ENCODE peak calls at places on chromosomes 11 and 22, in seven cellular contexts. One of them, this sample, is unnamed.

GRCh38 chr11:86515297-86516094 is 140.8 kb downstream of the CCDC81 start:
- DNase-seq in SJSA1: peak
- DNase-seq in dorsolateral prefrontal cortex: no peak
- DNase-seq in HuH-7: no peak
- DNase-seq in effector CD4-positive, alpha-beta T cell: no peak
- DNase-seq in left lung: no peak
- DNase-seq in prostate gland: no peak
- DNase-seq in this sample: peak

GRCh38 chr11:120605469-120605868 is 93.9 kb downstream of the GRIK4 start:
- DNase-seq in SJSA1: no peak
- DNase-seq in dorsolateral prefrontal cortex: no peak
- DNase-seq in HuH-7: no peak
- DNase-seq in effector CD4-positive, alpha-beta T cell: no peak
- DNase-seq in left lung: no peak
- DNase-seq in prostate gland: no peak
- DNase-seq in this sample: no peak

GRCh38 chr11:13434247-13435205 is 28.5 kb downstream of the BTBD10 start:
- DNase-seq in SJSA1: no peak
- DNase-seq in dorsolateral prefrontal cortex: no peak
- DNase-seq in HuH-7: no peak
- DNase-seq in effector CD4-positive, alpha-beta T cell: no peak
- DNase-seq in left lung: no peak
- DNase-seq in prostate gland: no peak
- DNase-seq in this sample: no peak

GRCh38 chr11:131666006-131666405 is 295.6 kb downstream of the NTM start:
- DNase-seq in SJSA1: no peak
- DNase-seq in dorsolateral prefrontal cortex: no peak
- DNase-seq in HuH-7: no peak
- DNase-seq in effector CD4-positive, alpha-beta T cell: no peak
- DNase-seq in left lung: no peak
- DNase-seq in prostate gland: no peak
- DNase-seq in this sample: peak

GRCh38 chr11:94946812-94947211 is 26.5 kb downstream of the CWC15 start:
- DNase-seq in SJSA1: no peak
- DNase-seq in dorsolateral prefrontal cortex: no peak
- DNase-seq in HuH-7: no peak
- DNase-seq in effector CD4-positive, alpha-beta T cell: no peak
- DNase-seq in left lung: no peak
- DNase-seq in prostate gland: no peak
- DNase-seq in this sample: no peak

GRCh38 chr11:44178381-44178780 is 82.9 kb downstream of the EXT2 start:
- DNase-seq in SJSA1: peak
- DNase-seq in dorsolateral prefrontal cortex: no peak
- DNase-seq in HuH-7: no peak
- DNase-seq in effector CD4-positive, alpha-beta T cell: no peak
- DNase-seq in left lung: no peak
- DNase-seq in prostate gland: no peak
- DNase-seq in this sample: peak

GRCh38 chr11:27912916-27913315 is 195.0 kb downstream of the KIF18A start:
- DNase-seq in SJSA1: no peak
- DNase-seq in dorsolateral prefrontal cortex: no peak
- DNase-seq in HuH-7: no peak
- DNase-seq in effector CD4-positive, alpha-beta T cell: no peak
- DNase-seq in left lung: no peak
- DNase-seq in prostate gland: no peak
- DNase-seq in this sample: no peak

GRCh38 chr11:72190581-72191205 is 1.2 kb upstream of the FOLR1 start:
- DNase-seq in SJSA1: no peak
- DNase-seq in dorsolateral prefrontal cortex: no peak
- DNase-seq in HuH-7: no peak
- DNase-seq in effector CD4-positive, alpha-beta T cell: no peak
- DNase-seq in left lung: no peak
- DNase-seq in prostate gland: no peak
- DNase-seq in this sample: peak

GRCh38 chr11:59756845-59757244 is 1.7 kb downstream of the STX3 start:
- DNase-seq in SJSA1: no peak
- DNase-seq in dorsolateral prefrontal cortex: no peak
- DNase-seq in HuH-7: peak
- DNase-seq in effector CD4-positive, alpha-beta T cell: no peak
- DNase-seq in left lung: no peak
- DNase-seq in prostate gland: peak
- DNase-seq in this sample: no peak

GRCh38 chr11:45042560-45042959 is 91.9 kb upstream of the TP53I11 start:
- DNase-seq in SJSA1: no peak
- DNase-seq in dorsolateral prefrontal cortex: peak
- DNase-seq in HuH-7: no peak
- DNase-seq in effector CD4-positive, alpha-beta T cell: no peak
- DNase-seq in left lung: no peak
- DNase-seq in prostate gland: no peak
- DNase-seq in this sample: peak

GRCh38 chr11:8610532-8611116 is 16.6 kb upstream of the STK33 start:
- DNase-seq in SJSA1: no peak
- DNase-seq in dorsolateral prefrontal cortex: no peak
- DNase-seq in HuH-7: no peak
- DNase-seq in effector CD4-positive, alpha-beta T cell: no peak
- DNase-seq in left lung: no peak
- DNase-seq in prostate gland: no peak
- DNase-seq in this sample: no peak

GRCh38 chr11:17976651-17977050 is 36.2 kb downstream of the SERGEF start:
- DNase-seq in SJSA1: no peak
- DNase-seq in dorsolateral prefrontal cortex: no peak
- DNase-seq in HuH-7: no peak
- DNase-seq in effector CD4-positive, alpha-beta T cell: no peak
- DNase-seq in left lung: no peak
- DNase-seq in prostate gland: no peak
- DNase-seq in this sample: no peak

GRCh38 chr11:331332-332060 is 10.8 kb upstream of the IFITM3 start:
- DNase-seq in SJSA1: no peak
- DNase-seq in dorsolateral prefrontal cortex: peak
- DNase-seq in HuH-7: no peak
- DNase-seq in effector CD4-positive, alpha-beta T cell: no peak
- DNase-seq in left lung: peak
- DNase-seq in prostate gland: no peak
- DNase-seq in this sample: no peak

GRCh38 chr11:65867284-65868071 is 5.1 kb downstream of the EFEMP2 start:
- DNase-seq in SJSA1: peak
- DNase-seq in dorsolateral prefrontal cortex: no peak
- DNase-seq in HuH-7: no peak
- DNase-seq in effector CD4-positive, alpha-beta T cell: no peak
- DNase-seq in left lung: peak
- DNase-seq in prostate gland: no peak
- DNase-seq in this sample: no peak

GRCh38 chr11:121625784-121626506 is 173.2 kb upstream of the SORL1-AS1 start:
- DNase-seq in SJSA1: no peak
- DNase-seq in dorsolateral prefrontal cortex: no peak
- DNase-seq in HuH-7: no peak
- DNase-seq in effector CD4-positive, alpha-beta T cell: no peak
- DNase-seq in left lung: no peak
- DNase-seq in prostate gland: peak
- DNase-seq in this sample: no peak

GRCh38 chr22:38755155-38755910 is 465 bp downstream of the SUN2 start:
- DNase-seq in SJSA1: peak
- DNase-seq in dorsolateral prefrontal cortex: peak
- DNase-seq in HuH-7: peak
- DNase-seq in effector CD4-positive, alpha-beta T cell: peak
- DNase-seq in left lung: peak
- DNase-seq in prostate gland: peak
- DNase-seq in this sample: peak

GRCh38 chr22:38953577-38954413 is 3.6 kb upstream of the APOBEC3A start:
- DNase-seq in SJSA1: no peak
- DNase-seq in dorsolateral prefrontal cortex: no peak
- DNase-seq in HuH-7: no peak
- DNase-seq in effector CD4-positive, alpha-beta T cell: no peak
- DNase-seq in left lung: no peak
- DNase-seq in prostate gland: no peak
- DNase-seq in this sample: no peak

GRCh38 chr11:5443835-5444393 is 2.6 kb upstream of the OR51I1 start:
- DNase-seq in SJSA1: no peak
- DNase-seq in dorsolateral prefrontal cortex: no peak
- DNase-seq in HuH-7: no peak
- DNase-seq in effector CD4-positive, alpha-beta T cell: no peak
- DNase-seq in left lung: no peak
- DNase-seq in prostate gland: no peak
- DNase-seq in this sample: no peak

GRCh38 chr11:17894929-17895658 is 117.8 kb downstream of the SERGEF start:
- DNase-seq in SJSA1: no peak
- DNase-seq in dorsolateral prefrontal cortex: peak
- DNase-seq in HuH-7: no peak
- DNase-seq in effector CD4-positive, alpha-beta T cell: no peak
- DNase-seq in left lung: no peak
- DNase-seq in prostate gland: no peak
- DNase-seq in this sample: no peak

GRCh38 chr22:17086750-17087149 is 1.9 kb downstream of the IL17RA start:
- DNase-seq in SJSA1: peak
- DNase-seq in dorsolateral prefrontal cortex: no peak
- DNase-seq in HuH-7: no peak
- DNase-seq in effector CD4-positive, alpha-beta T cell: no peak
- DNase-seq in left lung: no peak
- DNase-seq in prostate gland: no peak
- DNase-seq in this sample: no peak

This sample was measured in myocyte.